ENCODE peak calls at places on chromosomes 7 and 10, in ten cellular contexts. One of them, this sample, is unnamed.

GRCh38 chr7:159112136-159113011 is 32.3 kb downstream of the VIPR2 start:
- DNase-seq in PC-9: no peak
- DNase-seq in hepatocyte: no peak
- DNase-seq in PC-3: no peak
- DNase-seq in ovary: no peak
- DNase-seq in fibroblast of lung: no peak
- DNase-seq in lung: no peak
- DNase-seq in right atrium auricular region: no peak
- DNase-seq in brain microvascular endothelial cell: no peak
- DNase-seq in K562: peak; percentile 31
- DNase-seq in this sample: no peak

GRCh38 chr10:52778511-52779392 is 6.2 kb upstream of the MBL2 start:
- DNase-seq in ovary: no peak
- DNase-seq in brain microvascular endothelial cell: peak; percentile 36
- DNase-seq in right atrium auricular region: no peak
- DNase-seq in lung: no peak
- DNase-seq in K562: peak; percentile 34
- DNase-seq in fibroblast of lung: peak; percentile 57
- DNase-seq in PC-9: no peak
- DNase-seq in PC-3: peak; percentile 88
- DNase-seq in hepatocyte: no peak
- DNase-seq in this sample: no peak

GRCh38 chr10:78634835-78635234 is 433.9 kb upstream of the ZMIZ1 start:
- DNase-seq in hepatocyte: peak; percentile 49
- DNase-seq in lung: no peak
- DNase-seq in right atrium auricular region: no peak
- DNase-seq in fibroblast of lung: peak; percentile 11
- DNase-seq in brain microvascular endothelial cell: peak; percentile 6
- DNase-seq in ovary: no peak
- DNase-seq in PC-9: peak; percentile 9
- DNase-seq in PC-3: no peak
- DNase-seq in K562: no peak
- DNase-seq in this sample: no peak

GRCh38 chr10:91613411-91614253 is 19.2 kb downstream of the PPP1R3C start:
- DNase-seq in PC-9: peak; percentile 40
- DNase-seq in lung: no peak
- DNase-seq in hepatocyte: peak; percentile 60
- DNase-seq in ovary: no peak
- DNase-seq in brain microvascular endothelial cell: peak; percentile 98
- DNase-seq in fibroblast of lung: peak; percentile 96
- DNase-seq in PC-3: peak; percentile 93
- DNase-seq in right atrium auricular region: no peak
- DNase-seq in K562: peak; percentile 54
- DNase-seq in this sample: no peak

GRCh38 chr10:131946321-131946751 is 35.4 kb downstream of the BNIP3 start:
- DNase-seq in K562: no peak
- DNase-seq in ovary: no peak
- DNase-seq in hepatocyte: no peak
- DNase-seq in lung: no peak
- DNase-seq in PC-3: peak; percentile 87
- DNase-seq in right atrium auricular region: no peak
- DNase-seq in fibroblast of lung: peak; percentile 90
- DNase-seq in brain microvascular endothelial cell: peak; percentile 76
- DNase-seq in PC-9: peak; percentile 31
- DNase-seq in this sample: no peak

GRCh38 chr7:3559178-3559765 is 258.2 kb downstream of the SDK1 start:
- DNase-seq in K562: no peak
- DNase-seq in PC-9: no peak
- DNase-seq in right atrium auricular region: no peak
- DNase-seq in PC-3: peak; percentile 79
- DNase-seq in lung: no peak
- DNase-seq in hepatocyte: peak; percentile 81
- DNase-seq in fibroblast of lung: peak; percentile 99
- DNase-seq in ovary: no peak
- DNase-seq in brain microvascular endothelial cell: peak; percentile 85
- DNase-seq in this sample: no peak

GRCh38 chr7:109178342-109178741 is 608.7 kb downstream of the DNAJB9 start:
- DNase-seq in fibroblast of lung: no peak
- DNase-seq in right atrium auricular region: no peak
- DNase-seq in PC-9: no peak
- DNase-seq in ovary: no peak
- DNase-seq in hepatocyte: no peak
- DNase-seq in K562: no peak
- DNase-seq in PC-3: no peak
- DNase-seq in lung: no peak
- DNase-seq in brain microvascular endothelial cell: no peak
- DNase-seq in this sample: no peak

GRCh38 chr7:139897422-139898085 is 68.5 kb downstream of the TBXAS1 start:
- DNase-seq in K562: no peak
- DNase-seq in brain microvascular endothelial cell: no peak
- DNase-seq in hepatocyte: no peak
- DNase-seq in PC-3: no peak
- DNase-seq in fibroblast of lung: no peak
- DNase-seq in right atrium auricular region: peak; percentile 50
- DNase-seq in lung: no peak
- DNase-seq in ovary: no peak
- DNase-seq in PC-9: no peak
- DNase-seq in this sample: no peak

GRCh38 chr10:98394855-98395440 is 20.0 kb downstream of the PYROXD2 start:
- DNase-seq in fibroblast of lung: no peak
- DNase-seq in lung: no peak
- DNase-seq in K562: no peak
- DNase-seq in PC-3: no peak
- DNase-seq in PC-9: no peak
- DNase-seq in right atrium auricular region: no peak
- DNase-seq in brain microvascular endothelial cell: no peak
- DNase-seq in hepatocyte: no peak
- DNase-seq in ovary: no peak
- DNase-seq in this sample: no peak

GRCh38 chr7:42350801-42351200 is 113.8 kb upstream of the GLI3 start:
- DNase-seq in right atrium auricular region: no peak
- DNase-seq in K562: no peak
- DNase-seq in lung: no peak
- DNase-seq in fibroblast of lung: peak; percentile 62
- DNase-seq in brain microvascular endothelial cell: no peak
- DNase-seq in PC-9: no peak
- DNase-seq in PC-3: peak; percentile 37
- DNase-seq in hepatocyte: no peak
- DNase-seq in ovary: no peak
- DNase-seq in this sample: no peak

DNA sequence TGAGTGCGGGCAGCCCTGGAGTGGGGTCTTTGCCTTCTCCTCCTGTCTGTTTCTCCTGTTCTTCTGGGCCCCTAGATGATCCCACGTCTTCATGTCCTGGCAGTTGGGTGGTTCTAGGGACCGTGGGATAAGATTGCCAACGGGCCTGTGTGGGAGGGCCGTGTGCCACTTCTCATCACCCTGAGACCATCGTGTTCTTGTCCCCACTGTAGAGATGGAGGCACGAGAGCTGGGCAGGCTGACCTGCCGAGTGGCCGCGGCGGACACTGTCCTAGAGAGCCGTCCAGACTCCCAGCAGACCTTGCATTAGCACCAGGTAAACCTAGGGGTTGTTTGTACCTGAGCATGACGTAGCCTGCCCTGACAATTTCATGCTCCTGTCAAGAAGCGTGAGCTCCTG is 18.5 kb upstream of the UBE3C start:
- DNase-seq in PC-9: no peak
- DNase-seq in PC-3: no peak
- DNase-seq in lung: no peak
- DNase-seq in right atrium auricular region: no peak
- DNase-seq in K562: no peak
- DNase-seq in hepatocyte: no peak
- DNase-seq in brain microvascular endothelial cell: no peak
- DNase-seq in fibroblast of lung: no peak
- DNase-seq in ovary: no peak
- DNase-seq in this sample: no peak
- TF ChIP-seq CTCF in PC-9: no peak
- TF ChIP-seq CTCF in PC-3: no peak
- TF ChIP-seq CTCF in lung: no peak
- TF ChIP-seq CTCF in right atrium auricular region: no peak
- TF ChIP-seq CTCF in K562: no peak
- TF ChIP-seq CTCF in hepatocyte: no peak
- TF ChIP-seq CTCF in brain microvascular endothelial cell: no peak
- TF ChIP-seq CTCF in fibroblast of lung: no peak
- TF ChIP-seq CTCF in ovary: no peak
- TF ChIP-seq CTCF in this sample: no peak

DNA sequence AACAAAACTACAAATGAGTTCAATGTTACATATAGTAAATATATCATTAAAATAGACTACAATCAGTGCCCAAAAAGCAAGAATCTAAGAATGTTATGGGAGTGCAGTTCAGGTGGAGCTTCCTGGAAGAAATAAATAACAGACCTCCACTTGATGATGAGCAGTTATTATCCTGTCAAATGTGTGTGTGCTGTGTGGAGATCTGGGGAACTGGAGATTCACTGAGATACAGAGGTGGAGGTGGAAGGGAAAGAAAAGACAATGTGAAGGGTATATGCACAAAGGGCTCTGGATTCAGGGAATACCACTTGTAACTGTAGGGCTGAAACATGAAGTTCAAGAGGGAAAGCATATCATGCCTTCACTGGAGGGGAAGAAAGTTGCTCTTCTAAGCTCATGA is 331.1 kb downstream of the SEMA3D start:
- DNase-seq in brain microvascular endothelial cell: no peak
- DNase-seq in ovary: no peak
- DNase-seq in K562: no peak
- DNase-seq in PC-9: no peak
- DNase-seq in PC-3: no peak
- DNase-seq in hepatocyte: no peak
- DNase-seq in fibroblast of lung: no peak
- DNase-seq in right atrium auricular region: no peak
- DNase-seq in lung: no peak
- DNase-seq in this sample: no peak
- H3K4me3 ChIP-seq in brain microvascular endothelial cell: no peak overlapping the region
- H3K4me3 ChIP-seq in ovary: no peak overlapping the region
- H3K4me3 ChIP-seq in K562: no peak overlapping the region
- H3K4me3 ChIP-seq in PC-9: no peak overlapping the region
- H3K4me3 ChIP-seq in PC-3: no peak overlapping the region
- H3K4me3 ChIP-seq in hepatocyte: no peak overlapping the region
- H3K4me3 ChIP-seq in fibroblast of lung: no peak overlapping the region
- H3K4me3 ChIP-seq in right atrium auricular region: no peak overlapping the region
- H3K4me3 ChIP-seq in lung: no peak overlapping the region
- H3K4me3 ChIP-seq in this sample: no peak overlapping the region

DNA sequence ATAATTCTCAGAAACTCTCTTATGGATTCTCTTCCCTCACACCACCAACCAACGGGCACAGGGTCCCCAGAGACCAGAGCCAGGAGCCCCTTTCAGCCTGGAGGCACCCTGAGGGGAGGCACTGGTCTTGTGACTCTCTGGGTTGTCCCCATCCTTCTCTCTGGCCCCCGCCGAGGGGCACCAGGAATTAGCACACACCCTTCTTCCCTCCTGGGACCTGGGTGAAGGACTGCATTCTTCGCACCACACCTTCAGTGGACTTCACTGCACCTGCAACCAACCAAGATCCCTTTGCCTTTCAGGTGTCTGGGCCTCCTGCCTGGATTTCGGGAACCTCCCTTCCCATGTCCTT is 22.1 kb downstream of the PLAC9 start:
- DNase-seq in lung: no peak
- DNase-seq in PC-9: no peak
- DNase-seq in fibroblast of lung: no peak
- DNase-seq in hepatocyte: no peak
- DNase-seq in right atrium auricular region: no peak
- DNase-seq in ovary: no peak
- DNase-seq in brain microvascular endothelial cell: no peak
- DNase-seq in K562: no peak
- DNase-seq in PC-3: no peak
- DNase-seq in this sample: no peak
- H3K36me3 ChIP-seq in lung: peaks cover 63% of the 10 kb centered on the region
- H3K36me3 ChIP-seq in PC-9: peaks cover 72% of the 10 kb centered on the region
- H3K36me3 ChIP-seq in fibroblast of lung: peaks cover 51% of the 10 kb centered on the region
- H3K36me3 ChIP-seq in hepatocyte: no peaks in the 10 kb centered on the region
- H3K36me3 ChIP-seq in right atrium auricular region: peaks cover 77% of the 10 kb centered on the region
- H3K36me3 ChIP-seq in ovary: no peaks in the 10 kb centered on the region
- H3K36me3 ChIP-seq in brain microvascular endothelial cell: peaks cover 79% of the 10 kb centered on the region
- H3K36me3 ChIP-seq in K562: peaks cover 76% of the 10 kb centered on the region
- H3K36me3 ChIP-seq in PC-3: peaks cover 87% of the 10 kb centered on the region
- H3K36me3 ChIP-seq in this sample: peaks cover 41% of the 10 kb centered on the region

GRCh38 chr7:47535033-47535703 is 46.7 kb downstream of the TNS3 start:
- DNase-seq in ovary: no peak
- DNase-seq in lung: no peak
- DNase-seq in fibroblast of lung: peak; percentile 54
- DNase-seq in right atrium auricular region: no peak
- DNase-seq in K562: no peak
- DNase-seq in hepatocyte: peak; percentile 38
- DNase-seq in PC-3: no peak
- DNase-seq in brain microvascular endothelial cell: no peak
- DNase-seq in PC-9: no peak
- DNase-seq in this sample: no peak
- TF ChIP-seq CTCF in ovary: no peak
- TF ChIP-seq CTCF in lung: no peak
- TF ChIP-seq CTCF in fibroblast of lung: no peak
- TF ChIP-seq CTCF in right atrium auricular region: no peak
- TF ChIP-seq CTCF in K562: no peak
- TF ChIP-seq CTCF in hepatocyte: no peak
- TF ChIP-seq CTCF in PC-3: peak; percentile 13
- TF ChIP-seq CTCF in brain microvascular endothelial cell: no peak
- TF ChIP-seq CTCF in PC-9: no peak
- TF ChIP-seq CTCF in this sample: no peak

DNA sequence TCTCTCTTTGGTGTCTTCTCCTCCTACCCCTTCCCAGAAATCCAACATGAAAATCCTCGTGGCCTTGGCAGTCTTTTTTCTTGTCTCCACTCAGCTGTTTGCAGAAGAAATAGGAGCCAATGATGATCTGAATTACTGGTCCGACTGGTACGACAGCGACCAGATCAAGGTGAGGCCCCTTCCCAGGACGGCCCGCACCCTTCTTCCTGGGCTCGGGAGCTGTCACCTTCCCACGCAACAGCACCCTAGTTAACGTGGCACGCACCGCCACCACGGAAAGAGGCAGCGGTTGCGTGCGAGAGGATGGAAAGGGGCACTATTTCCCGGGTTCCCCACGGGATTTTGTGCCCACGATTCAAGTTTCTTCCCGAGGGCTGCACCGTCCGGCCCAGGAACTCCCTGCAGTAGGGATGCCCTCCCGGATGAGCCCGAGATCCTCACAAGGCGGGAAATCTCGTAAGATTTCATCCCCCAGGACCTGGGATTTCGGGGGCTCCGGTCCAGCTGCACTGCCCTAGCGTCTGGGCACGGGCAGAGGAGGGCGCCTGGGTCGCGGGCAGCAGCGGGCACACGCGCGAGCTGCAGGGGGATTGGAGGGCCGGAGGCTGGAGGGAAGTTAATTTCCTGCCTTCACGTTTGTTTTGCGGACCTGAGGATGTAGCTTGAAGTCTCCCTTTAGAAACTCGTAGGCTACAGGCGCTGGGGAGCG is 835 bp downstream of the TAC1 start:
- DNase-seq in ovary: no peak
- DNase-seq in K562: no peak
- DNase-seq in fibroblast of lung: no peak
- DNase-seq in brain microvascular endothelial cell: no peak
- DNase-seq in PC-9: no peak
- DNase-seq in hepatocyte: no peak
- DNase-seq in right atrium auricular region: no peak
- DNase-seq in lung: no peak
- DNase-seq in PC-3: no peak
- DNase-seq in this sample: no peak
- H3K4me3 ChIP-seq in ovary: no peak overlapping the region
- H3K4me3 ChIP-seq in K562: no peak overlapping the region
- H3K4me3 ChIP-seq in fibroblast of lung: no peak overlapping the region
- H3K4me3 ChIP-seq in brain microvascular endothelial cell: no peak overlapping the region
- H3K4me3 ChIP-seq in PC-9: no peak overlapping the region
- H3K4me3 ChIP-seq in hepatocyte: peak overlapping the region; percentile 34
- H3K4me3 ChIP-seq in right atrium auricular region: no peak overlapping the region
- H3K4me3 ChIP-seq in lung: no peak overlapping the region
- H3K4me3 ChIP-seq in PC-3: no peak overlapping the region
- H3K4me3 ChIP-seq in this sample: no peak overlapping the region